ENCODE peak calls at places on chromosome 17, in ten cellular contexts. M is astrocyte, P is GM12865, W is HFF-Myc, D is fibroblast of villous mesenchyme, V is tibial artery, G is HCT116, E is PC-3, U is heart right ventricle, J is thoracic aorta. S is an unnamed sample.

GRCh38 chr17:83153681-83154310 is 74.4 kb downstream of the METRNL start:
- DNase-seq in M (no peak), P (no peak), W (no peak), D (no peak), V (no peak), G (no peak), E (no peak), U (no peak), J (no peak), S (no peak)

GRCh38 chr17:55545765-55546164 is 34.5 kb upstream of the SMIM36 start:
- DNase-seq in M (no peak), P (no peak), W (no peak), D (no peak), V (no peak), G (no peak), E (no peak), U (no peak), J (no peak), S (no peak)

GRCh38 chr17:70622382-70623260 is 453.3 kb downstream of the KCNJ2 start:
- DNase-seq in M (peak; percentile 29), P (peak; percentile 14), W (no peak), D (peak; percentile 12), V (no peak), G (peak; percentile 38), E (peak; percentile 80), U (peak; percentile 50), J (no peak), S (no peak)

GRCh38 chr17:61366715-61367413 is 32.8 kb upstream of the TBX2 start:
- DNase-seq in M (no peak), P (no peak), W (no peak), D (peak; percentile 89), V (no peak), G (no peak), E (no peak), U (peak; percentile 69), J (no peak), S (no peak)

GRCh38 chr17:73976676-73977521 is 226.6 kb upstream of the RPL38 start:
- DNase-seq in M (peak; percentile 67), P (no peak), W (no peak), D (no peak), V (no peak), G (no peak), E (no peak), U (peak; percentile 25), J (no peak), S (no peak)

GRCh38 chr17:54172654-54173316 is 350.1 kb downstream of the KIF2B start:
- DNase-seq in M (peak; percentile 0), P (no peak), W (no peak), D (peak; percentile 1), V (no peak), G (no peak), E (peak; percentile 60), U (no peak), J (no peak), S (no peak)

GRCh38 chr17:1168537-1169234 is 11.1 kb downstream of the ABR start:
- DNase-seq in M (no peak), P (no peak), W (no peak), D (no peak), V (no peak), G (no peak), E (no peak), U (no peak), J (no peak), S (no peak)

GRCh38 chr17:4881761-4882555 is 17.4 kb upstream of the C17orf107 start:
- DNase-seq in M (no peak), P (peak; percentile 70), W (no peak), D (peak; percentile 33), V (no peak), G (no peak), E (peak; percentile 67), U (peak; percentile 51), J (no peak), S (peak; percentile 65)

GRCh38 chr17:13888043-13888442 is 181.3 kb upstream of the COX10 start:
- DNase-seq in M (peak; percentile 23), P (no peak), W (peak; percentile 2), D (peak; percentile 33), V (peak; percentile 22), G (no peak), E (peak; percentile 16), U (peak; percentile 24), J (no peak), S (no peak)

GRCh38 chr17:63270610-63271009 is 175.5 kb downstream of the CYB561 start:
- DNase-seq in M (no peak), P (no peak), W (no peak), D (no peak), V (no peak), G (no peak), E (no peak), U (no peak), J (no peak), S (no peak)

GRCh38 chr17:17511971-17512858 is 16.0 kb upstream of the RASD1 start:
- DNase-seq in M (peak; percentile 95), P (no peak), W (peak; percentile 66), D (peak; percentile 82), V (no peak), G (no peak), E (peak; percentile 97), U (no peak), J (no peak), S (peak; percentile 84)

GRCh38 chr17:43632231-43632630 is 29.5 kb downstream of the MEOX1 start:
- DNase-seq in M (no peak), P (no peak), W (no peak), D (no peak), V (no peak), G (no peak), E (no peak), U (no peak), J (no peak), S (no peak)

GRCh38 chr17:58381124-58381838 is 29.3 kb upstream of the SUPT4H1 start:
- DNase-seq in M (no peak), P (no peak), W (no peak), D (no peak), V (no peak), G (no peak), E (no peak), U (no peak), J (no peak), S (no peak)

GRCh38 chr17:15026088-15026487 is 239.0 kb downstream of the PMP22 start:
- DNase-seq in M (no peak), P (no peak), W (no peak), D (no peak), V (no peak), G (no peak), E (no peak), U (no peak), J (no peak), S (no peak)

GRCh38 chr17:79778504-79779087 is 648 bp downstream of the CBX2 start:
- DNase-seq in M (no peak), P (no peak), W (no peak), D (no peak), V (no peak), G (no peak), E (peak; percentile 41), U (no peak), J (no peak), S (no peak)

GRCh38 chr17:51124641-51125503 is 4.2 kb upstream of the SPAG9 start:
- DNase-seq in M (no peak), P (no peak), W (no peak), D (no peak), V (no peak), G (no peak), E (no peak), U (no peak), J (no peak), S (no peak)

GRCh38 chr17:18891541-18891940 is 33.6 kb downstream of the PRPSAP2 start:
- DNase-seq in M (no peak), P (no peak), W (no peak), D (no peak), V (no peak), G (no peak), E (no peak), U (no peak), J (no peak), S (no peak)

GRCh38 chr17:18889658-18890057 is 31.7 kb downstream of the PRPSAP2 start:
- DNase-seq in M (peak; percentile 12), P (no peak), W (no peak), D (no peak), V (no peak), G (no peak), E (no peak), U (no peak), J (no peak), S (no peak)

GRCh38 chr17:18888766-18889290 is 30.9 kb downstream of the PRPSAP2 start:
- DNase-seq in M (no peak), P (no peak), W (no peak), D (no peak), V (no peak), G (no peak), E (no peak), U (no peak), J (no peak), S (no peak)
- H3K4me3 ChIP-seq in M (no peak overlapping the region), P (no peak overlapping the region), W (no peak overlapping the region), D (no peak overlapping the region), V (no peak overlapping the region), G (no peak overlapping the region), E (no peak overlapping the region), U (no peak overlapping the region), J (no peak overlapping the region), S (no peak overlapping the region)

GRCh38 chr17:41793749-41794602 is 7.5 kb upstream of the JUP start:
- DNase-seq in M (no peak), P (no peak), W (no peak), D (peak; percentile 92), V (no peak), G (no peak), E (no peak), U (no peak), J (no peak), S (no peak)
- H3K4me3 ChIP-seq in M (no peak overlapping the region), P (no peak overlapping the region), W (no peak overlapping the region), D (peak overlapping the region; percentile 14), V (no peak overlapping the region), G (peak overlapping the region; percentile 56), E (peak overlapping the region; percentile 11), U (peak overlapping the region; percentile 26), J (no peak overlapping the region), S (no peak overlapping the region)

DNA sequence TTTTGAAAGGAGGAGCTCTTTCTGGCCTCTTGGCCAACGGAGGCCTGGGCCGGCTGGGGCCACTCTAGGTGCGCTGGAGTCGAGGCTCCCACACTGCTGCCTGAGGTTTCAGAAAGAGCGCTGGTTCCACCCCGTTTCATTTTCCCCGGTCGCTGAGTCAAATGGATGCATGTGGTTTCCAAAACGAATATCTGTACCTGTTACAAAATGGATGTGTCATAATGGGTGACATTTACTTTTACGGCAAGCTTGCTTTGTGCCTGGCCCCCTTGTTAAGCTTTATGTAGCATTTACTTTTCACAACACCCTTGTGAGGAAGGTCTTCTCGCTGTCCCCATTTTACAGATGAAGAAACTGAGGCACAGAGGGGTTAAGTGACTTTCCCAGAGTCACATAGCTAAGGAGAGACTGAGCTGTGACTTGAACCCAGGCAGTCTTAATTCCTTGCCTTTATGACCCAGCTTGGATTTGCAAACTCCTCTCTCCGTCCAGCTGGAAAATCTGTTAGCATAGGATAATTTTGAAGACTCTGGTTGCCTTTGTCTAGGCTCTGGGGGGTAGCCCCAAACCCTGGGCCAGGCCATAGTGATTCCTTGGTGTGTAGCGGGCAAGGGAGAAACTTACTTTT is 10.6 kb downstream of the KSR1 start:
- DNase-seq in M (no peak), P (peak; percentile 95), W (no peak), D (no peak), V (no peak), G (no peak), E (no peak), U (peak; percentile 28), J (no peak), S (no peak)
- H3K4me3 ChIP-seq in M (no peak overlapping the region), P (peak overlapping the region; percentile 35), W (no peak overlapping the region), D (no peak overlapping the region), V (no peak overlapping the region), G (no peak overlapping the region), E (no peak overlapping the region), U (no peak overlapping the region), J (no peak overlapping the region), S (no peak overlapping the region)

GRCh38 chr17:77182205-77182604 is 41.4 kb downstream of the SEC14L1 start:
- DNase-seq in M (no peak), P (peak; percentile 21), W (no peak), D (no peak), V (no peak), G (no peak), E (no peak), U (no peak), J (no peak), S (no peak)
- H3K4me3 ChIP-seq in M (no peak overlapping the region), P (no peak overlapping the region), W (no peak overlapping the region), D (no peak overlapping the region), V (no peak overlapping the region), G (no peak overlapping the region), E (no peak overlapping the region), U (no peak overlapping the region), J (no peak overlapping the region), S (no peak overlapping the region)